ENCODE peak calls at places on chromosomes 6 and 20, in nine cellular contexts. K, W, C, U, J, G, D, R and P are unnamed samples.

GRCh38 chr6:69835414-69836179 is 30.8 kb upstream of the COL19A1 start:
- DNase-seq in K (no peak), W (no peak), C (peak; percentile 3), U (peak; percentile 54), J (peak; percentile 28), G (peak; percentile 23), D (peak; percentile 47), R (peak; percentile 16), P (peak; percentile 14)

GRCh38 chr6:18477301-18477941 is 90.3 kb downstream of the RNF144B start:
- DNase-seq in K (no peak), W (no peak), C (no peak), U (no peak), J (no peak), G (no peak), D (peak; percentile 39), R (no peak), P (no peak)

GRCh38 chr6:27630727-27631613 is 158.1 kb upstream of the ZNF184 start:
- DNase-seq in K (peak; percentile 81), W (no peak), C (peak; percentile 85), U (peak; percentile 94), J (peak; percentile 69), G (peak; percentile 60), D (peak; percentile 62), R (peak; percentile 5), P (no peak)

GRCh38 chr6:34352305-34352937 is 40.0 kb downstream of the NUDT3 start:
- DNase-seq in K (no peak), W (no peak), C (no peak), U (no peak), J (no peak), G (no peak), D (peak; percentile 23), R (no peak), P (no peak)

GRCh38 chr20:10531848-10532247 is 96.7 kb downstream of the SLX4IP start:
- DNase-seq in K (no peak), W (no peak), C (no peak), U (no peak), J (no peak), G (no peak), D (peak; percentile 71), R (no peak), P (no peak)

GRCh38 chr20:35004749-35005462 is 49.2 kb downstream of the MYH7B start:
- DNase-seq in K (peak; percentile 71), W (no peak), C (no peak), U (peak; percentile 12), J (no peak), G (no peak), D (no peak), R (no peak), P (no peak)

GRCh38 chr6:137775720-137776119 is 91.3 kb upstream of the TNFAIP3 start:
- DNase-seq in K (no peak), W (no peak), C (no peak), U (no peak), J (no peak), G (no peak), D (no peak), R (no peak), P (no peak)

GRCh38 chr6:168903638-168904345 is 349.9 kb downstream of the THBS2 start:
- DNase-seq in K (no peak), W (no peak), C (no peak), U (no peak), J (no peak), G (no peak), D (no peak), R (no peak), P (no peak)

GRCh38 chr6:83257791-83258190 is 64.6 kb downstream of the RWDD2A start:
- DNase-seq in K (no peak), W (no peak), C (no peak), U (no peak), J (no peak), G (no peak), D (no peak), R (no peak), P (no peak)

GRCh38 chr6:156582509-156582992 is 194.6 kb upstream of the ARID1B start:
- DNase-seq in K (no peak), W (no peak), C (no peak), U (no peak), J (no peak), G (no peak), D (no peak), R (no peak), P (no peak)

GRCh38 chr6:134172020-134172766 is 119.8 kb upstream of the SLC2A12 start:
- DNase-seq in K (no peak), W (no peak), C (no peak), U (no peak), J (no peak), G (no peak), D (no peak), R (no peak), P (no peak)
- TF ChIP-seq CTCF in K (no peak), W (no peak), C (no peak), U (no peak), J (no peak), G (no peak), D (no peak), R (no peak), P (no peak)

DNA sequence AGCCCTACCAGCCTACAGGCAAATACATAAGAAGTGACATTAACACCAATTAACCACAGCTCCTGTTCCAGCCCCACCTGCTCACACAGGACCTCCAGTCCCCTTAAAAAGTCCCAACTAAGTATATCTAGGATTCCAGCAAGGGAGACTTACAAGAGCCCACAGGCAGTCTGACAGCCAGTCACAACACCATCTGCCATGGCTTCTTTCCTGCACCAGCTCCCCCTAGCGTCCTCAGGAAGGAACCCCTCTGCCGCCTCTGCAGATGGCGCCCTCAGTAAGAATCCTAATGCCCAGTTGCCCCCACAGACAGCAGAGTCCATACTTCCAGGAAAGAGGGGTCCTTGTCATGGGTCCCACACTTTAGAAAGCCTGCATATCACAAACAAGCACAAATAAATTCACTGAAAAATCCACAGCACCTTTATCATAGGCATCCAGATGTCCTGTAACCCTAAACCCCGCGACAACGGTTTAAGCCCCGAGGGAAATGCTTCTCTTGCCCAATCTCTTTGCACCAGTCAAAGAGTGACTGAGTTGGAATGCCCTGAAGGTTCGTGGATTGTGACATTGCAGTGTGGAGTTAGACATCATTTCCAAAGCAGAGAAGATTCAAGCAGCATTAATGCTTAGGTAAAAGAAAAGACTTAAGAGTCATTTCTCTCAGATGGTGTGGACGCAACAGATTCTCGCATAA is 121.9 kb downstream of the HIVEP2 start:
- DNase-seq in K (no peak), W (no peak), C (no peak), U (peak; percentile 91), J (peak; percentile 39), G (no peak), D (no peak), R (no peak), P (no peak)
- TF ChIP-seq CTCF in K (peak; percentile 29), W (peak; percentile 23), C (no peak), U (peak; percentile 89), J (peak; percentile 67), G (peak; percentile 49), D (no peak), R (no peak), P (no peak)

DNA sequence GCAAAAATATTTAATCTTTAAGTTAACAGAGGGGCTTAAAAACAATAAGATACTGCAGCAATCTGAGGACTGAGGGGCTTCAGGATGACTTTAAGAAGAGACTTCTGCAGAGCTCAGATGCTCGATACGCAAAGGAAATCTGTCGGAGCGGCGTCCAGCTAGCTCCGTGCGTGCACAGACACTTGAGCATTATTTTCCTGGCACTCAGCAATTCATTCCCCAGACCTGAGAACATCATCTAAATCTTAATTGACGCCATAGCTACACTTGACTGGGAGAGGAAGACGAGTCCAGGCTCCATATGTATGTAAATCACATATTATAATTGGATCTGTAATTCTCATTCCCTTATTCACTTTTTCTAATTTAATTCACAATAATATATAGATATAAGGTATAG is 228.2 kb downstream of the SOD2 start:
- DNase-seq in K (no peak), W (no peak), C (no peak), U (no peak), J (no peak), G (no peak), D (no peak), R (no peak), P (no peak)
- TF ChIP-seq CTCF in K (no peak), W (no peak), C (no peak), U (no peak), J (no peak), G (no peak), D (no peak), R (no peak), P (no peak)

DNA sequence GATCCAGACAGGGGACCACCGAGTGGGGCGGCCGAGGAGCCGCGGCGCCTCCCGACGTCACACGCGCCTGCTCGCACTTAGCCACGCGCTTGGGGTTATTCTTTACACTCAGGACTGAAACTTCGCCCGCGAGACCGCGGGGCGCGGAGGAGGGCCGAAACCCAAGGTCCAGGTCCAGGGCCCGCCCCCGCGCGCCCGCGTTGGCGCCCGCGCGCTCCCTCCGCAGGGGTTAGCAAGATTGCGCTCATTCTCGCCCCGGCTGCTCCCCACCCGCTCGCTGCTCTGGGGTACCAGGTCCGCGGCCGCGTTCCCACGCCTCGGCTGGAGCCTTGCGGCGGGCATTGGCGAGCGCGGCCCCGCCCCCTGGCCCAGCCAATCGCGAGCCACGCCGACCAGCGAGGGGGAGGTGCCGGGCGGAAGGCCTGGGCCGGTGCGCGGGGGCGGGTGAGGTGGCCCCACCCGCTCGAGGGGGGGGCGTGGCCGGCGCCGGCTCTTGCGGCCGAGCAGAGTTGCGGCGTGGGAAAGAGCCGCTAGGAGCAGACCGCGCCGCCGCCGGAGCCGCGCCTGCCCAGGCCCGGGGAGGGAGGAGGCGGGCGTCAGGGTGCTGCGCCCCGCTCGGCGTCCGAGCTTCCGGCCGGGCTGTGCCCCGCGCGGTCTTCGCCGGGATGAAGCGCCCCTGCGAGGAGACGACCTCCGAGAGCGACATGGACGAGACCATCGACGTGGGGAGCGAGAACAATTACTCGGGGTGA is at the start of gene HEY2:
- DNase-seq in K (peak; percentile 83), W (peak; percentile 96), C (peak; percentile 97), U (peak; percentile 95), J (peak; percentile 98), G (peak; percentile 97), D (peak; percentile 72), R (peak; percentile 91), P (peak; percentile 33)
- TF ChIP-seq CTCF in K (no peak), W (peak; percentile 31), C (no peak), U (no peak), J (peak; percentile 37), G (no peak), D (no peak), R (peak; percentile 35), P (no peak)

GRCh38 chr6:56542367-56543331 is 100.0 kb downstream of the DST start:
- DNase-seq in K (peak; percentile 93), W (peak; percentile 92), C (peak; percentile 86), U (peak; percentile 98), J (peak; percentile 78), G (peak; percentile 84), D (peak; percentile 98), R (peak; percentile 94), P (peak; percentile 82)
- TF ChIP-seq CTCF in K (peak; percentile 25), W (peak; percentile 63), C (no peak), U (peak; percentile 41), J (no peak), G (peak; percentile 25), D (no peak), R (peak; percentile 54), P (peak; percentile 41)